ENCODE peak calls at places on chromosomes 13 and 19, in eight cellular contexts. G is AG04450, Z is thoracic aorta, V is neural crest cell, W is tibial nerve, E is choroid plexus epithelial cell, I is cardiac muscle cell, H is heart right ventricle. L is an unnamed sample.

GRCh38 chr13:64239372-64239771 is 2823.7 kb upstream of the PCDH20 start:
- DNase-seq in V (no peak), Z (no peak), W (no peak), H (no peak), I (no peak), G (no peak), E (peak), L (no peak)

GRCh38 chr13:110450941-110451340 is 110.6 kb downstream of the RAB20 start:
- DNase-seq in W (no peak), G (no peak), I (no peak), V (no peak), Z (no peak), H (no peak), E (no peak), L (no peak)

GRCh38 chr19:1591421-1592022 is 1.1 kb downstream of the MBD3 start:
- DNase-seq in Z (no peak), I (peak), G (no peak), V (no peak), E (no peak), H (no peak), W (no peak), L (no peak)

GRCh38 chr13:57633950-57634828 is 2.6 kb downstream of the PCDH17 start:
- DNase-seq in I (no peak), H (peak), E (no peak), G (no peak), V (peak), Z (no peak), W (no peak), L (no peak)

GRCh38 chr13:33799950-33800592 is 17.9 kb upstream of the RFC3 start:
- DNase-seq in H (no peak), W (no peak), Z (no peak), I (peak), V (no peak), G (no peak), E (peak), L (peak)

GRCh38 chr19:15433519-15434069 is 14.8 kb upstream of the AKAP8L start:
- DNase-seq in Z (no peak), E (no peak), G (no peak), I (no peak), H (no peak), W (no peak), V (no peak), L (no peak)

GRCh38 chr19:373391-374182 is 29.0 kb upstream of the MIER2 start:
- DNase-seq in G (no peak), W (no peak), I (no peak), Z (no peak), E (no peak), H (no peak), V (no peak), L (no peak)

GRCh38 chr19:7292950-7293794 is 1.0 kb downstream of the INSR start:
- DNase-seq in Z (no peak), G (no peak), W (no peak), I (peak), H (peak), V (peak), E (no peak), L (peak)

GRCh38 chr19:10010247-10010691 is at the start of gene COL5A3:
- DNase-seq in I (no peak), V (no peak), H (peak), Z (no peak), E (peak), W (peak), G (no peak), L (peak)

GRCh38 chr13:95154441-95154886 is 146.8 kb downstream of the ABCC4 start:
- DNase-seq in W (no peak), I (no peak), H (no peak), V (no peak), G (no peak), Z (no peak), E (no peak), L (no peak)

GRCh38 chr19:48403606-48404005 is 10.1 kb downstream of the GRIN2D start:
- DNase-seq in H (no peak), E (peak), Z (no peak), W (no peak), I (peak), G (no peak), V (no peak), L (peak)

GRCh38 chr13:35332134-35332533 is 144.4 kb downstream of the MAB21L1 start:
- DNase-seq in G (no peak), V (no peak), H (no peak), Z (no peak), W (no peak), I (no peak), E (no peak), L (no peak)

DNA sequence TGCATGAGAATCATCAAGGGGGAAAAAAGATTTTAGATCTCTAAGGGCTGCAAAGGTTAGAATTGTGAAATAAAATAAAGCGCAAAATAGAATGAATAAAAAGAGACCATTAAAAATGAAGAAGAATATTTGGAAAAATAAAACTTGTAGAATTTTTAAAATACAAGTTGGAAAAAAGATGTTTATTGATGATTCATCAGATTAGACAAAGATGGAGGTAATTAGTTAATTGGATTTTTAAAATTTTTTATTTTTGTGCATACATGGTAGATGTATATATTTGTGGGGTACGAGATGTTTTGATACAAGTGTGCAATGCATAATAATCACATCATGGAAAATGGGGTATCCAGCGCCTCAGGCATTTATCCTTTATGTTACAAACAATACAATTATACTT is 143.3 kb downstream of the MAB21L1 start:
- DNase-seq in E (no peak), I (no peak), H (no peak), V (no peak), W (no peak), G (no peak), Z (no peak), L (no peak)
- TF ChIP-seq CTCF in E (no peak), I (no peak), H (no peak), V (no peak), W (no peak), G (no peak), Z (no peak), L (no peak)

GRCh38 chr13:30334663-30335386 is 27.5 kb upstream of the KATNAL1 start:
- DNase-seq in E (no peak), H (no peak), V (peak), I (peak), G (no peak), Z (no peak), W (no peak), L (peak)
- TF ChIP-seq CTCF in E (peak), H (peak), V (peak), I (peak), G (peak), Z (peak), W (no peak), L (peak)

GRCh38 chr19:18340990-18341868 is 831 bp downstream of the PGPEP1 start:
- DNase-seq in H (peak), W (peak), Z (no peak), V (no peak), I (peak), G (no peak), E (peak), L (peak)

GRCh38 chr19:18339703-18340102 is 695 bp upstream of the PGPEP1 start:
- DNase-seq in W (no peak), V (no peak), E (peak), I (no peak), Z (no peak), H (no peak), G (no peak), L (no peak)

GRCh38 chr19:18340237-18340989 is at the start of gene PGPEP1:
- DNase-seq in W (peak), Z (no peak), V (peak), E (peak), H (peak), G (no peak), I (peak), L (no peak)

GRCh38 chr19:18336121-18336520 is 4.3 kb upstream of the PGPEP1 start:
- DNase-seq in G (no peak), H (no peak), W (no peak), V (no peak), Z (no peak), I (no peak), E (no peak), L (no peak)

GRCh38 chr19:18338471-18339001 is 1.9 kb upstream of the PGPEP1 start:
- DNase-seq in W (no peak), H (no peak), E (no peak), Z (no peak), G (no peak), V (no peak), I (no peak), L (no peak)
- TF ChIP-seq CTCF in W (no peak), H (no peak), E (no peak), Z (no peak), G (no peak), V (no peak), I (no peak), L (no peak)

DNA sequence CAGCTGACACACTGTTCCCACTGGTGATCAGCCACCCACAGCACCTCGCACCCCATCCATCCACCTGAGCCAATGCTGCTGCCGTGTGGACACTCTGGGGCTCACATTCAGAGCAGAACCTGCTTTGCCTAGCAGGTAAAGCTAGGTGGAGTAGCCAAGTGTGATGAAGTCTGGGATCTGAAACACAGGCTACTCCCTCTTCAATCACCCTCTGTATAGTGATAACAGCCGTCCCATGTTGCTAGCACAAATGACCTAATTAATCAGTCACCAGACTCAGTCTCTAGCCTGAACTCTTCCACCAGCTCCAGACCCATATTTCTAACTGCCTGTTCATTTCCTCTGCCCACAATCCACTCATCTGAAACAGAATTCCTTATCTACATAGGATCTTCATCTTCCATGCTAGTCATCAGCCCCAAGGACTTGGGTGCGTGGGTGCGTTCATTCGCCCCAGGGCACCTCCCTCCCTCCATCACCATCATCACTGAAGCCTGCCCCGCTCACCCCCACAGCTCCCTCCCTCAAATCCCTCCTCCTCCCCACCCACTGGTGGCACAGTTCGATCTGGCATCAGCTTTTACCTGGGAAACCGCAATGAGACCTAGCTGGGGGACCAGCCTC is 19.8 kb downstream of the STK24 start:
- DNase-seq in E (no peak), W (no peak), V (no peak), Z (no peak), G (no peak), H (no peak), I (no peak), L (no peak)
- TF ChIP-seq CTCF in E (no peak), W (no peak), V (no peak), Z (no peak), G (no peak), H (no peak), I (no peak), L (no peak)

DNA sequence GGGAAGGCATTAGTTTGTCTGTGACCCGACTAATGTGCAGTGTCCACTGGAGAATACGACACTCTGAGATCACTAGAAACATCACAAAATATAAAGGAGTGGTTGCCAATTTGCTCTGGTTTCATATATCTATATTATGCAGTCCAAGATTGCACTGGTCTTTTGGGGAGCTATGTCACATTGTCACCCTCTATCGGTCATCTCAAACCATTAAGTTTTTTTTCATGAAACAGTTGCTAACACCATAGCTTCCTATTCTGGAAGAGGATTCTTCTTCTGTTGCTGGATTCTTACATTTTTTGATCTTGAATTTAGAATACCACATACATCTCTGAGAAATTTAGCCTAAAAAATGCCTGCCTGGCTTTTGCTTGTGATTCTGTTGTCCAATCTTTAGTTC is 168.6 kb downstream of the LACC1 start:
- DNase-seq in E (peak), Z (no peak), V (no peak), H (no peak), G (no peak), I (no peak), W (no peak), L (peak)
- TF ChIP-seq CTCF in E (no peak), Z (no peak), V (no peak), H (no peak), G (peak), I (peak), W (no peak), L (peak)

GRCh38 chr19:31054430-31054829 is 294.8 kb downstream of the TSHZ3 start:
- DNase-seq in V (no peak), G (peak), E (peak), I (peak), W (no peak), Z (no peak), H (no peak), L (peak)
- TF ChIP-seq CTCF in V (peak), G (peak), E (peak), I (peak), W (peak), Z (no peak), H (peak), L (no peak)

GRCh38 chr13:55244991-55245644 is 1895.6 kb upstream of the PRR20A start:
- DNase-seq in W (no peak), E (no peak), Z (no peak), V (peak), H (no peak), I (peak), G (no peak), L (peak)
- TF ChIP-seq CTCF in W (no peak), E (no peak), Z (no peak), V (peak), H (no peak), I (no peak), G (no peak), L (peak)

L was measured in MCF 10A.